ENCODE peak calls at places on chromosomes 12 and 14, in five cellular contexts. V is WTC11, A is HepG2, I is K562, H is A549. Y is an unnamed sample.

GRCh38 chr12:12072064-12072760 is 1.5 kb downstream of the BCL2L14 start:
- DNase-seq in V (no peak), A (peak), I (no peak), H (no peak), Y (peak)

GRCh38 chr12:12518919-12519318 is 43.7 kb downstream of the DUSP16 start:
- DNase-seq in I (no peak), V (no peak), H (no peak), A (no peak), Y (no peak)

GRCh38 chr12:76878899-76879709 is at the start of gene CSRP2:
- DNase-seq in I (peak), A (peak), H (peak), V (peak), Y (peak)

GRCh38 chr12:103569278-103569677 is 17.8 kb upstream of the STAB2 start:
- DNase-seq in V (no peak), H (no peak), I (no peak), A (no peak), Y (no peak)

GRCh38 chr12:52662093-52663006 is 10.3 kb upstream of the KRT2 start:
- DNase-seq in H (no peak), V (no peak), A (no peak), I (peak), Y (no peak)

GRCh38 chr14:53509845-53510244 is 356.7 kb upstream of the DDHD1 start:
- DNase-seq in A (no peak), V (no peak), I (no peak), H (no peak), Y (no peak)

GRCh38 chr12:118063567-118064391 is 2.8 kb upstream of the WSB2 start:
- DNase-seq in V (no peak), H (no peak), A (peak), I (no peak), Y (no peak)

GRCh38 chr14:38065101-38065762 is 142.5 kb upstream of the SSTR1 start:
- DNase-seq in V (no peak), H (no peak), A (no peak), I (no peak), Y (no peak)

GRCh38 chr12:89678225-89678624 is 30.4 kb downstream of the ATP2B1 start:
- DNase-seq in H (no peak), I (peak), A (no peak), V (no peak), Y (no peak)

GRCh38 chr12:91053951-91054715 is 3.7 kb downstream of the KERA start:
- DNase-seq in A (no peak), V (no peak), H (peak), I (no peak), Y (no peak)

GRCh38 chr12:105922670-105923102 is 216.1 kb downstream of the NUAK1 start:
- DNase-seq in H (peak), I (no peak), V (no peak), A (no peak), Y (no peak)

GRCh38 chr12:54052745-54053624 is 650 bp upstream of the HOXC4 start:
- DNase-seq in V (peak), H (no peak), I (no peak), A (no peak), Y (peak)

GRCh38 chr12:132413931-132414588 is 75.9 kb upstream of the FBRSL1 start:
- DNase-seq in A (no peak), H (no peak), V (peak), I (peak), Y (no peak)

GRCh38 chr12:54372113-54372806 is 8.0 kb upstream of the GPR84 start:
- DNase-seq in V (no peak), I (no peak), H (no peak), A (no peak), Y (no peak)

GRCh38 chr12:87157791-87158190 is 871.4 kb downstream of the C12orf50 start:
- DNase-seq in H (peak), A (no peak), I (no peak), V (no peak), Y (no peak)

GRCh38 chr14:94411638-94412037 is 23.2 kb upstream of the SERPINA1 start:
- DNase-seq in I (no peak), A (peak), H (no peak), V (no peak), Y (no peak)

GRCh38 chr14:85607571-85608219 is 77.8 kb downstream of the FLRT2 start:
- DNase-seq in H (peak), V (no peak), I (no peak), A (no peak), Y (no peak)

GRCh38 chr12:120639771-120640721 is at the start of gene CABP1:
- DNase-seq in A (peak), V (peak), H (no peak), I (peak), Y (no peak)

GRCh38 chr12:27015730-27016076 is 1.5 kb upstream of the TM7SF3 start:
- DNase-seq in H (peak), V (no peak), I (peak), A (no peak), Y (no peak)

GRCh38 chr12:76804435-76804976 is 40.6 kb downstream of the ZDHHC17 start:
- DNase-seq in V (no peak), I (peak), A (no peak), H (no peak), Y (no peak)

GRCh38 chr14:55339770-55340169 is 68.5 kb downstream of the FBXO34 start:
- DNase-seq in A (no peak), I (no peak), H (no peak), V (no peak), Y (no peak)

GRCh38 chr14:22314183-22314820 is 274.7 kb downstream of the DAD1 start:
- DNase-seq in V (no peak), I (peak), H (peak), A (peak), Y (peak)

GRCh38 chr14:54686871-54687749 is 120.2 kb downstream of the SAMD4A start:
- DNase-seq in V (no peak), A (no peak), I (no peak), H (no peak), Y (no peak)

GRCh38 chr14:93997933-93998870 is 1.1 kb downstream of the CCDC197 start:
- DNase-seq in H (no peak), V (no peak), A (no peak), I (peak), Y (no peak)

GRCh38 chr12:63917864-63918742 is 73.6 kb downstream of the SRGAP1 start:
- DNase-seq in I (no peak), V (no peak), H (peak), A (peak), Y (peak)

GRCh38 chr12:82817368-82817767 is 130.7 kb downstream of the TMTC2 start:
- DNase-seq in A (no peak), V (no peak), I (no peak), H (no peak), Y (no peak)

GRCh38 chr12:94616217-94616729 is 34.1 kb downstream of the TMCC3 start:
- DNase-seq in V (no peak), H (peak), A (no peak), I (peak), Y (no peak)

GRCh38 chr12:68483592-68484373 is 126.9 kb upstream of the RAP1B start:
- DNase-seq in H (peak), I (no peak), V (no peak), A (no peak), Y (no peak)

GRCh38 chr14:95200404-95200803 is 43.1 kb upstream of the DICER1 start:
- DNase-seq in V (no peak), A (no peak), I (no peak), H (no peak), Y (no peak)

GRCh38 chr14:54798465-54799124 is 104.0 kb downstream of the GCH1 start:
- DNase-seq in I (no peak), V (no peak), H (no peak), A (no peak), Y (no peak)

GRCh38 chr14:66359500-66359899 is 126.7 kb upstream of the CCDC196 start:
- DNase-seq in A (peak), V (no peak), H (peak), I (peak), Y (peak)

GRCh38 chr12:47558625-47559345 is 147.0 kb downstream of the RPAP3 start:
- DNase-seq in I (no peak), V (no peak), H (no peak), A (no peak), Y (no peak)

GRCh38 chr12:103677905-103678304 is 90.8 kb downstream of the STAB2 start:
- DNase-seq in V (no peak), I (no peak), H (no peak), A (no peak), Y (no peak)

GRCh38 chr14:49702725-49703124 is 9.8 kb downstream of the KLHDC1 start:
- DNase-seq in I (no peak), V (no peak), H (no peak), A (no peak), Y (no peak)

GRCh38 chr14:22420598-22421186 is 168.3 kb downstream of the DAD1 start:
- DNase-seq in A (no peak), V (no peak), I (no peak), H (no peak), Y (no peak)

GRCh38 chr14:61280526-61281185 is 482 bp downstream of the TMEM30B start:
- DNase-seq in V (peak), I (no peak), H (peak), A (no peak), Y (no peak)

GRCh38 chr12:110906088-110906487 is 14.3 kb downstream of the MYL2 start:
- DNase-seq in H (no peak), A (no peak), I (no peak), V (no peak), Y (peak)

GRCh38 chr14:101585211-101585610 is 23.9 kb downstream of the DIO3 start:
- DNase-seq in I (no peak), V (no peak), H (no peak), A (no peak), Y (no peak)

DNA sequence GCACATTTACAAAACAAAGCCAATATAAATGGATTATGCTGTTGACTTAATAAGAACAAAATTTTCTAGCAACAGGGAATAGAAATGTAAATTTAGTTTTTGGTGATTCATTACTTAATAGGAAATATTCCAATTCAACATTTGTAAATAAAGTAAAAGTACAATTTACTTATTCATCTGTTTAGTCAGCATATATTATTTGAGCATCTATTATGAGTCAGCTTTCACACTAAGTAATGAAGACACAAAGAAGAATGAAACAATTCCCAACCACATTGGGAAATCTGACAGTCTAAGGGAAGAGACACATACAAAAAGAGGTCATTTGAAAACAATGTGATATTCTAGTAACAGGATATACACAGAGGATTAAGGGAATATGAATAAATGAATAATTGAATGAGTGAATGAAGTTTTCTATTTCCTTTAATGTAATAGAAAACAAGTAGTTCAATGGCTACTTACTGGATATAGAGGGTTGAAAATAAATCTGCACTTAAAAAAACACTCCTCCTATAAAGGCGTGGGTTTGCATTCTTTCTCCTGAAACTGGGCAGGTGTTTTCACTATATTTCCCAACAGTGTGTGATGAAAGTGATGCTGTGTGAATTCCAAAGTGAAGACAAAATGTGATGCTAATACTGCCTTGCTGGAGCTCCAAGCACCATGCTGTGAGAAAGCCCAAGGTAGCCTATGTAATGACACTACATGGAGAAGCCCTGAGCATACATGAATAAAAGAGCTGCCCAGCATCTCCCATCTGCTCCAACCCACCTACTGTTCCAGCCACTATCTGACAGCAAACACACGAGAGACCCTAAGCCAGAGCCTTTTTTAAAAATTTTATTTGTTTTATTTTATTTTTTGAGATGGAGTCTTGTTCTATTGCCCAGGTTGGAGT is 94.9 kb upstream of the PRICKLE1 start:
- DNase-seq in V (no peak), A (no peak), H (no peak), I (no peak), Y (no peak)
- TF ChIP-seq ESRRA in V (no peak), A (no peak), H (no peak), I (no peak), Y (no peak)

GRCh38 chr14:63203618-63204406 is 431 bp upstream of the RHOJ start:
- DNase-seq in V (peak), A (peak), I (no peak), H (peak), Y (no peak)
- TF ChIP-seq ESRRA in V (no peak), A (no peak), I (no peak), H (no peak), Y (no peak)

GRCh38 chr12:124588689-124589318 is 21.4 kb upstream of the NCOR2 start:
- DNase-seq in H (no peak), I (no peak), A (no peak), V (no peak), Y (no peak)
- TF ChIP-seq ESRRA in H (no peak), I (no peak), A (no peak), V (no peak), Y (no peak)

GRCh38 chr14:44657688-44658388 is 150.8 kb upstream of the FSCB start:
- DNase-seq in I (no peak), V (no peak), H (peak), A (peak), Y (no peak)
- TF ChIP-seq ESRRA in I (no peak), V (no peak), H (no peak), A (no peak), Y (no peak)

DNA sequence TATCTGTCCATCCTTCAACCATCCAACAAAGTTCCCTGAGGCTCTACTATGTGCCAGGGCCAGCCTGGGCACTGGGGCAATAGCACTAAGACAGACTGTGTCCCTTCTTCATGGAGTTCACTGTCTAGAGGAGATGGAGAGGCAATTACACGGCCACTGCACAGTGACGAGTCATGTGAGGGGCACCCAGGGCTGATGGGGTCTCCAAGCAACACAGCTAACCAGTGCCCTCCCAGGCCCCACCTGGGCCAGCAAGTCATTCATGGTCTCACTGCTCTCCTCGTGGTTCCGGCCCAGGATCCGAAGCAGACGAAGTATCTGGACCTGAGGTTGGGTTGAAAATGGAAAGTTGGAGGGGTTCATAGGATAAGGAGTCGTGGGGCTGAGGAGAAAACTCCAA is 2.7 kb downstream of the AP1G2 start:
- DNase-seq in H (no peak), A (no peak), I (no peak), V (no peak), Y (no peak)
- TF ChIP-seq ESRRA in H (no peak), A (no peak), I (no peak), V (no peak), Y (no peak)